ENCODE peak calls at places on chromosomes 6 and 20, in five cellular contexts. C, L, J, G and V are unnamed samples. For H3K4me1, the result is how much of the 10 kb centered on the place peaks cover.

GRCh38 chr6:16139541-16139940 is 10.7 kb downstream of the MYLIP start:
- DNase-seq in C (no peak), L (no peak), J (no peak), G (no peak), V (no peak)

GRCh38 chr6:148720897-148721296 is 25.9 kb upstream of the UST start:
- DNase-seq in C (no peak), L (no peak), J (no peak), G (no peak), V (no peak)

GRCh38 chr20:18431206-18431605 is 35.6 kb downstream of the DZANK1 start:
- DNase-seq in C (no peak), L (no peak), J (no peak), G (no peak), V (no peak)

GRCh38 chr6:110331816-110332215 is 26.3 kb downstream of the METTL24 start:
- DNase-seq in C (peak), L (no peak), J (peak), G (no peak), V (peak)

GRCh38 chr20:50645253-50646068 is 45.9 kb downstream of the RIPOR3 start:
- DNase-seq in C (no peak), L (peak), J (peak), G (peak), V (peak)

GRCh38 chr6:43074847-43075741 is 1.0 kb upstream of the PTK7 start:
- DNase-seq in C (no peak), L (no peak), J (no peak), G (no peak), V (no peak)

GRCh38 chr6:153944197-153944596 is 94.8 kb upstream of the OPRM1 start:
- DNase-seq in C (no peak), L (no peak), J (no peak), G (no peak), V (no peak)

GRCh38 chr20:45059022-45059728 is 41.8 kb downstream of the KCNS1 start:
- DNase-seq in C (no peak), L (no peak), J (no peak), G (no peak), V (no peak)

GRCh38 chr6:166774770-166775169 is 147.7 kb upstream of the RPS6KA2 start:
- DNase-seq in C (no peak), L (no peak), J (no peak), G (no peak), V (no peak)

GRCh38 chr6:85015396-85015990 is 251.1 kb upstream of the TBX18 start:
- DNase-seq in C (peak), L (peak), J (peak), G (peak), V (no peak)

GRCh38 chr6:87731080-87731479 is 29.0 kb upstream of the AKIRIN2 start:
- DNase-seq in C (no peak), L (no peak), J (no peak), G (no peak), V (no peak)

GRCh38 chr6:87730310-87730709 is 28.3 kb upstream of the AKIRIN2 start:
- DNase-seq in C (no peak), L (peak), J (peak), G (peak), V (peak)

GRCh38 chr6:87736809-87737540 is 34.9 kb upstream of the AKIRIN2 start:
- DNase-seq in C (no peak), L (no peak), J (no peak), G (no peak), V (no peak)

GRCh38 chr6:87728706-87729105 is 26.7 kb upstream of the AKIRIN2 start:
- DNase-seq in C (no peak), L (no peak), J (no peak), G (no peak), V (no peak)

DNA sequence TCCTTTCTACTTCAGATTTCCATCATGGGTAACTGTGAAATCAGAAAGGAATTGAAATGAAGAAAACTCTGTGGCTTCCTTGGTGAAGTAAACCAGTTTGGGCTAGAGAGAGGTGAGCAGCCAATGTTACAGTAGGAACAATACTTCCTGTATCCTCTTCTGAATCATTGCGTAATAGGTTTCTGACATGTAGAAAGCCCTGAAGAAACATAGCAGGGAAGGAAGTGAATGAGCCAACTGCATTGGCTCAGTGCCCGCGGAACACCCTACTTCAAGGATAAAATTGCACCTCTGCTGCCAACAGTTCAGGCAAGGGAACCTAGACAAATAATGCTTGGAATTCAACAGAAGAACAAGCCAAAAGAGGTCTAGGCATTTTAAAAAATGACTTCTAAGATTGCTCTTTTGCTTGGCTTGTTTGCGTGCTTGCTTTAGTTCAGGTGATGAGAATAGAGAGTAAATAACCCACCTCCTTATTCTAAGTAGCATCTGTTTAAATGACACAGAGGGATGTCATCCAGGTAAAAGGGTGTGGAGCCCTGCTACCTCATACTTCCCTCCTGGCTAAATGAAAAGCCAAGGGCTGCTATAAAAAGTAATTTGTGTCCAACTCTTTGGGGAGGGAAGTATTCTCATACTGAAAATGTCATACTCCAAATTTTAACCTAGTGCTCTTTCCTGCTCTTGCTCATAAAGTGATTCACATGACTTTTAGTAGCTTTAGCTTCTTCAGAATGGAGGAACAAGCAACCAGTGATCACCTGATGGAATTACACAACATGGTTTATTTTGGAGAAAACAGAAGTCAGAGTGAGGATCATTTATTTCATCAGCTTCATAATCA is 30.0 kb upstream of the AKIRIN2 start:
- DNase-seq in C (no peak), L (peak), J (peak), G (peak), V (peak)
- TF ChIP-seq EP300 in C (no peak), L (no peak), J (no peak), G (peak), V (no peak)

DNA sequence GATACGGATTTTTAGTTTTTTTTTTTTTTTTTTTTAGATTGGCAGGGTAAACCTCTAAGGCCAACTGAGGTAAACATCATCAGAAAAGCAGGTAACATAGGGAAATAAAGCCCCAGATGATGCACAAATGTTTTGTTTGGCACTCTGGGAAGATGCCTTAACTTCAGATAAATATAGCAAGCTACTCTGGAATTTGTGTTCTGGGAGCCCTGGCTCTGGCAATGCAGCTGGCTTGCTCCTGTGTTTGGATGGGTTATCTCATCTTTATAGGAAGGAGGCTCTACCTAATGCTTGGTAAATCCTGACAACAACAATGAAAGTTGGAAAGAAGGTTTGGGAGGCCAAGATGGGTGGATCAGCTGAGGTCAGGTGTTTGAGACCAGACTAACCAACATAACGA is 77.4 kb downstream of the GFOD1 start:
- DNase-seq in C (no peak), L (no peak), J (no peak), G (no peak), V (no peak)
- H3K4me1 ChIP-seq in C (under half), L (half or more), J (under half), G (half or more), V (half or more)

DNA sequence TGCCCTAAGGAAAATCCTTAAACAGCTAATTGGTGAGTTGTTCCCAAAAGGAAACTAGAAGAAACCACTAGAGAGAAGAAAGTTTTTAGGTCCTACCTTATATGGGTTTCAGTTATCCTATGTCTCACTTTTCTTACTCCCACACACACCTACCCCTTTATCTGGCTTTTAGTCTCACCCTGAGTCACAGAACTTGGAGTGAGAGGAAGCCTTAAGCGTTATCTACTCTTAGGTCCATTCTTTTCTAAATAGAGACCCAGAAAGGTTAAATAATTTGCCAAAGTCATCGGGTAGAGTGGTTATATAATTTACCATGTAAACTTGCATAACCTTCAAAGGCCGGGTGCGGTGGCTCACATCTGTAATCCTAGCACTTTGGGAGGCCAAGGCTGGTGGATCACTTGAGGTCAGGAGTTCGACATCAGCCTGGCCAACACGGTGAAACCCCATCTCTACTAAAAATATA is 4.3 kb upstream of the RPP21 start:
- DNase-seq in C (no peak), L (no peak), J (no peak), G (no peak), V (no peak)
- TF ChIP-seq EP300 in C (no peak), L (no peak), J (no peak), G (no peak), V (no peak)

DNA sequence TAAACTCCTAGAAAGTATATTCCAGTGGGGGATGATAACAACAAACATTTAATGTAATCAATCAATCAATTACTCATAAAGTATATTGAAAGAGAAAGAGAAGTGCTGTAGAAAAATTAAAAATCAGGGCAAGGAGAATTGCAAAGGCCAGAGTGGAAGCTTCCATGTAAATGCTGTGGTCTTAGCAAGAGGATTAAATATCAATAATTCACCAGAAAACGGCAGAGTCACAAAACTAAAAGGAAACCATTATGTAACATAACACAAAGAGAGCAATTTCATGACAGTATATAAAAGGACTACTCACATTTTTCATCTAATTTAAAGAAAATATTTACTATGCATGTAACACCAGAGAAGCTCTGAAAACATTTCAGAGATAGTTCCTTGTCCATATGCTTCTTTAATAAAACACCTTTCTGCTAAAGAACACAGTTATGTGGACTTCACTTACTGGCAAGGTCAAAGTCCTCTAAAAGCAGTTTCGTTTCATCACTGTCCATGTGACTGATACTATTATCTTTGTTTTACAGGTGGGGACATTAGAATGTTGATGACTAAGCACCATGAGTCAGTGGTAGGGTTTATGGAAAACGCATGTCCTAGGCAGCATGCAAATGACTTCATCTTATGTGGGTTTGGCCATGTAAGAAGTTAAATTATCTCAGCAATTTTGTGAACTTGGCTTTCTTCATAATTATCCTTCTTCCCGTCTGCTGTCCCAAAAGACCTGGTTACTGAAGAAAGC is 185.7 kb upstream of the TENT5A start:
- DNase-seq in C (no peak), L (peak), J (no peak), G (peak), V (no peak)
- H3K4me1 ChIP-seq in C (under half), L (half or more), J (under half), G (under half), V (under half)

GRCh38 chr6:3341467-3341866 is 82.7 kb downstream of the PSMG4 start:
- DNase-seq in C (no peak), L (no peak), J (no peak), G (no peak), V (peak)

GRCh38 chr6:3343089-3343901 is 84.5 kb downstream of the PSMG4 start:
- DNase-seq in C (no peak), L (no peak), J (no peak), G (no peak), V (no peak)

GRCh38 chr6:3340891-3341290 is 82.1 kb downstream of the PSMG4 start:
- DNase-seq in C (no peak), L (peak), J (no peak), G (no peak), V (no peak)

GRCh38 chr6:3337521-3338350 is 79.0 kb downstream of the PSMG4 start:
- DNase-seq in C (no peak), L (peak), J (no peak), G (peak), V (no peak)

GRCh38 chr6:3340358-3340798 is 81.6 kb downstream of the PSMG4 start:
- DNase-seq in C (no peak), L (no peak), J (no peak), G (no peak), V (no peak)
- TF ChIP-seq EP300 in C (no peak), L (no peak), J (no peak), G (no peak), V (no peak)